ENCODE peak calls at places on chromosomes 7 and 10, in ten cellular contexts. N is adrenal gland, A is transverse colon, M is ascending aorta, V is endothelial cell of umbilical vein, F is osteoblast, J is kidney epithelial cell, Y is neural progenitor cell, C is upper lobe of right lung, H is IMR-90. T is an unnamed sample.

GRCh38 chr10:14144491-14144890 is 186.2 kb downstream of the FRMD4A start:
- DNase-seq in N (no peak), A (no peak), M (no peak), V (no peak), F (peak; percentile 41), J (no peak), Y (no peak), C (no peak), H (no peak), T (no peak)

GRCh38 chr7:47262881-47263280 is 319.0 kb downstream of the TNS3 start:
- DNase-seq in N (peak; percentile 45), A (no peak), M (peak; percentile 34), V (no peak), F (no peak), J (no peak), Y (no peak), C (peak; percentile 31), H (no peak), T (no peak)

GRCh38 chr7:77349141-77349540 is 67.0 kb downstream of the GSAP start:
- DNase-seq in N (no peak), A (no peak), M (no peak), V (peak; percentile 82), F (no peak), J (peak; percentile 19), Y (no peak), C (no peak), H (peak; percentile 46), T (no peak)

GRCh38 chr7:140330128-140330527 is 68.2 kb downstream of the SLC37A3 start:
- DNase-seq in N (no peak), A (no peak), M (no peak), V (no peak), F (peak; percentile 19), J (no peak), Y (no peak), C (no peak), H (no peak), T (no peak)

GRCh38 chr7:30764030-30764991 is 6.9 kb upstream of the MINDY4 start:
- DNase-seq in N (peak; percentile 79), A (no peak), M (peak; percentile 82), V (peak; percentile 6), F (no peak), J (no peak), Y (no peak), C (no peak), H (peak; percentile 34), T (no peak)

GRCh38 chr7:83918142-83918541 is 269.2 kb upstream of the SEMA3E start:
- DNase-seq in N (no peak), A (no peak), M (no peak), V (no peak), F (no peak), J (no peak), Y (no peak), C (no peak), H (no peak), T (no peak)

GRCh38 chr10:17229717-17229966 is 1.6 kb downstream of the VIM start:
- DNase-seq in N (peak; percentile 67), A (no peak), M (no peak), V (no peak), F (peak; percentile 36), J (no peak), Y (peak; percentile 73), C (no peak), H (no peak), T (no peak)

GRCh38 chr7:135716677-135717238 is 11.2 kb downstream of the SLC13A4 start:
- DNase-seq in N (no peak), A (no peak), M (no peak), V (peak; percentile 81), F (peak; percentile 86), J (no peak), Y (no peak), C (no peak), H (peak; percentile 88), T (no peak)

GRCh38 chr10:112565434-112566053 is 118.5 kb downstream of the VTI1A start:
- DNase-seq in N (peak; percentile 68), A (peak; percentile 32), M (no peak), V (peak; percentile 87), F (no peak), J (peak; percentile 7), Y (peak; percentile 79), C (no peak), H (peak; percentile 72), T (peak; percentile 5)

GRCh38 chr10:97861351-97861750 is 11.7 kb downstream of the GOLGA7B start:
- DNase-seq in N (peak; percentile 81), A (no peak), M (no peak), V (no peak), F (peak; percentile 99), J (peak; percentile 80), Y (no peak), C (no peak), H (peak; percentile 44), T (no peak)

GRCh38 chr10:44673245-44673999 is 237.7 kb upstream of the TMEM72 start:
- DNase-seq in N (no peak), A (peak; percentile 67), M (no peak), V (no peak), F (no peak), J (no peak), Y (no peak), C (no peak), H (no peak), T (no peak)

DNA sequence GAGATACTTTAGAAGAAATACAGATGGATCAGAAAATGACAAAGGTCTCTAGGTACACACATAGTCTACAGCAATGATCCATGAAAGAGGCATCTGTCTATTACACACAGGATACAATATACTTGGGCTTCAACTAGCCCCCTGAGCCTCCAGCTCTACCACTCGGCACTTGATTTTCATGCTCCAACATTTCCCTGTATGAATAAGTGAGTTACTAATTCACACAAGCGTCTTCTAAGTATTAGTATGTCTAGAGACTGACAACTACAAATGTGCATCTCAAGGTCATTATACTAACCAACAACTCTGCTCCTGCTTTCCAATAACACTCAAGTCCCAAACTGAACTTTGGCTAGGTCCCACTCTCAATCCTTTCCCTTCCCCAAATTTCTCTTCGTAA is 8.3 kb downstream of the FAM204A start:
- DNase-seq in N (no peak), A (no peak), M (no peak), V (no peak), F (no peak), J (no peak), Y (no peak), C (no peak), H (no peak), T (no peak)
- H3K36me3 ChIP-seq in N (no peaks in the 10 kb centered on the region), A (peaks cover 42% of the 10 kb centered on the region), M (peaks cover 55% of the 10 kb centered on the region), V (peaks cover 9% of the 10 kb centered on the region), F (peaks cover 45% of the 10 kb centered on the region), J (peaks cover 2% of the 10 kb centered on the region), Y (peaks cover 21% of the 10 kb centered on the region), C (peaks cover 66% of the 10 kb centered on the region), H (peaks cover 18% of the 10 kb centered on the region), T (peaks cover 8% of the 10 kb centered on the region)

GRCh38 chr7:80729586-80730320 is 91.3 kb downstream of the CD36 start:
- DNase-seq in N (no peak), A (no peak), M (no peak), V (no peak), F (peak; percentile 29), J (no peak), Y (no peak), C (no peak), H (peak; percentile 70), T (no peak)

GRCh38 chr7:80726731-80727130 is 88.3 kb downstream of the CD36 start:
- DNase-seq in N (no peak), A (no peak), M (no peak), V (no peak), F (no peak), J (no peak), Y (no peak), C (no peak), H (no peak), T (no peak)

GRCh38 chr7:80735330-80735729 is 96.9 kb downstream of the CD36 start:
- DNase-seq in N (no peak), A (no peak), M (no peak), V (no peak), F (no peak), J (no peak), Y (no peak), C (no peak), H (no peak), T (no peak)

GRCh38 chr7:80736371-80736770 is 97.9 kb downstream of the CD36 start:
- DNase-seq in N (no peak), A (no peak), M (no peak), V (no peak), F (no peak), J (no peak), Y (no peak), C (no peak), H (peak; percentile 39), T (no peak)

DNA sequence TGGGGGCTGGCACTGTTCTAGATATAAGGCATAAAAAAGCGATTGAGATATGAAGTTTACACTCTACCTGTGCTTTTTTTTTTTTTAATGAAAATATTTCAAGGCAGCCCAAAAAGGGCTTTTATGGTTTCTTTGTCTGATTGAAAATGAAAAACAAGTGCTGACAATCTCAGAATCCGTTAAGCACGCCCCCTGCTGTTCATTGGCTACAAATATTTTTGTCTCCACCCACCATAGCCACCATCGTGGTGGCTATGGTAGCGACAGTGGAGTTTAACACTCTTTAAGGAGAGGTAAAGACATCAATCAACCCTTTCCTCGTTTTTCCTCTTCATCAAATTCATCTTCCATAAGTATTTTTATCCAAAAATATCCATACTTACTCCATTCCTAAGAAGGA is 94.2 kb downstream of the CD36 start:
- DNase-seq in N (no peak), A (no peak), M (no peak), V (no peak), F (no peak), J (no peak), Y (peak; percentile 20), C (no peak), H (no peak), T (no peak)
- TF ChIP-seq CTCF in N (no peak), A (no peak), M (no peak), V (peak; percentile 2), F (peak; percentile 23), J (peak; percentile 19), Y (peak; percentile 51), C (no peak), H (no peak), T (no peak)

DNA sequence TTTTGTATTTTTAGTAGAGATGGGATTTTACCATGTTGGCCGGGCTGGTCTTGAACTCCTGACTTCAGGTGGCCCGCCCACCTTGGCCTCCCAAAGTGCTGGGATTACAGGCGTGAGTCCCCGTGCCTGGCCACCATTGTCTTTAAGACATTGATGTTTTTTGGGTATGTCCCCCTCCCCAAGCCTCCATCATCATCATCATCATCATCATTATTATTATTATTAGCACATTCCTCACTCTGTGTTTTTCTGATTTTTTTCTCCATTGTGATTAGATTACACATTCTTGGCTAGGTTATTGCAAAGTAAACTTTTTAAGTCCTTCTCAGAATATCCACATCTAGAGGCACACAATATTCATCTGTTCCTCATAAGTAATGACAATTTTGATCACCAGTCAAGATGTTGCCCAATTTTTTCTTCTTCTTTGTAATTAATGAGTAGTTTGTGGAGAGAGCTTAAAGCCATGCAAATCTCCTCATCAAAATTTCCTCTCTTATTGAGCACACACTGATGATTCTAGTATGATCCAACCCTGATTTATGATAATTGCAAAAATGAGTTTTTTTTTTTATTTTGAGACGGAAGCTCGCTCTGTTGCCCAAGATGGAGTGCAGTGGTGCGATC is 47.5 kb downstream of the EPC1 start:
- DNase-seq in N (no peak), A (no peak), M (no peak), V (no peak), F (no peak), J (no peak), Y (no peak), C (no peak), H (no peak), T (no peak)
- H3K4me3 ChIP-seq in N (no peak overlapping the region), A (no peak overlapping the region), M (no peak overlapping the region), V (no peak overlapping the region), F (no peak overlapping the region), J (no peak overlapping the region), Y (no peak overlapping the region), C (no peak overlapping the region), H (no peak overlapping the region), T (no peak overlapping the region)

GRCh38 chr7:26650081-26650480 is 214.3 kb downstream of the SKAP2 start:
- DNase-seq in N (no peak), A (no peak), M (no peak), V (no peak), F (no peak), J (no peak), Y (no peak), C (no peak), H (no peak), T (no peak)
- H3K36me3 ChIP-seq in N (no peaks in the 10 kb centered on the region), A (no peaks in the 10 kb centered on the region), M (no peaks in the 10 kb centered on the region), V (no peaks in the 10 kb centered on the region), F (no peaks in the 10 kb centered on the region), J (no peaks in the 10 kb centered on the region), Y (no peaks in the 10 kb centered on the region), C (no peaks in the 10 kb centered on the region), H (no peaks in the 10 kb centered on the region), T (no peaks in the 10 kb centered on the region)

T was measured in GM06990.